ENCODE peak calls at places on chromosomes 4 and X, in five cellular contexts. One of them, this sample, is unnamed.

GRCh38 chrX:9312922-9313867 is 151.7 kb upstream of the TBL1X start:
- DNase-seq in H1: no peak
- DNase-seq in IMR-90: no peak
- DNase-seq in mesenchymal stem cell: no peak
- DNase-seq in trophoblast cell: peak; percentile 58
- DNase-seq in this sample: no peak

GRCh38 chr4:109134268-109134667 is 168.2 kb downstream of the COL25A1 start:
- DNase-seq in IMR-90: no peak
- DNase-seq in trophoblast cell: no peak
- DNase-seq in H1: no peak
- DNase-seq in mesenchymal stem cell: no peak
- DNase-seq in this sample: no peak

GRCh38 chr4:139767168-139767567 is 101.5 kb downstream of the MGST2 start:
- DNase-seq in mesenchymal stem cell: peak; percentile 66
- DNase-seq in H1: no peak
- DNase-seq in trophoblast cell: peak; percentile 57
- DNase-seq in IMR-90: no peak
- DNase-seq in this sample: no peak

GRCh38 chrX:139063364-139063763 is 351.8 kb upstream of the FGF13 start:
- DNase-seq in H1: no peak
- DNase-seq in IMR-90: no peak
- DNase-seq in trophoblast cell: no peak
- DNase-seq in mesenchymal stem cell: no peak
- DNase-seq in this sample: no peak

GRCh38 chr4:31458813-31459212 is 738.6 kb downstream of the PCDH7 start:
- DNase-seq in mesenchymal stem cell: no peak
- DNase-seq in trophoblast cell: no peak
- DNase-seq in H1: no peak
- DNase-seq in IMR-90: no peak
- DNase-seq in this sample: no peak

GRCh38 chrX:20414066-20414465 is 147.4 kb upstream of the RPS6KA3 start:
- DNase-seq in H1: no peak
- DNase-seq in IMR-90: no peak
- DNase-seq in mesenchymal stem cell: no peak
- DNase-seq in trophoblast cell: no peak
- DNase-seq in this sample: no peak

GRCh38 chrX:65637335-65637734 is 30.1 kb upstream of the MSN start:
- DNase-seq in IMR-90: no peak
- DNase-seq in mesenchymal stem cell: no peak
- DNase-seq in H1: no peak
- DNase-seq in trophoblast cell: no peak
- DNase-seq in this sample: no peak

GRCh38 chrX:103343105-103343504 is 13.1 kb downstream of the TCEAL7 start:
- DNase-seq in H1: no peak
- DNase-seq in IMR-90: peak; percentile 55
- DNase-seq in trophoblast cell: peak; percentile 75
- DNase-seq in mesenchymal stem cell: peak; percentile 47
- DNase-seq in this sample: no peak

GRCh38 chr4:111991797-111992196 is 153.5 kb upstream of the FAM241A start:
- DNase-seq in IMR-90: peak; percentile 53
- DNase-seq in H1: no peak
- DNase-seq in mesenchymal stem cell: peak; percentile 94
- DNase-seq in trophoblast cell: peak; percentile 38
- DNase-seq in this sample: no peak

GRCh38 chrX:110683925-110684324 is 111.7 kb downstream of the CHRDL1 start:
- DNase-seq in H1: no peak
- DNase-seq in IMR-90: no peak
- DNase-seq in mesenchymal stem cell: no peak
- DNase-seq in trophoblast cell: no peak
- DNase-seq in this sample: no peak

GRCh38 chr4:37528161-37528560 is 158.0 kb downstream of the RELL1 start:
- DNase-seq in H1: no peak
- DNase-seq in mesenchymal stem cell: no peak
- DNase-seq in IMR-90: no peak
- DNase-seq in trophoblast cell: peak; percentile 91
- DNase-seq in this sample: no peak

GRCh38 chr4:107037188-107037587 is 1.1 kb upstream of the DKK2 start:
- DNase-seq in trophoblast cell: peak; percentile 7
- DNase-seq in H1: no peak
- DNase-seq in IMR-90: peak; percentile 2
- DNase-seq in mesenchymal stem cell: peak; percentile 44
- DNase-seq in this sample: peak; percentile 49

GRCh38 chr4:101835121-101835904 is 44.8 kb downstream of the BANK1 start:
- DNase-seq in mesenchymal stem cell: peak; percentile 75
- DNase-seq in H1: no peak
- DNase-seq in IMR-90: peak; percentile 31
- DNase-seq in trophoblast cell: peak; percentile 68
- DNase-seq in this sample: no peak

GRCh38 chr4:16267639-16268038 is 41.4 kb upstream of the TAPT1 start:
- DNase-seq in mesenchymal stem cell: no peak
- DNase-seq in trophoblast cell: no peak
- DNase-seq in IMR-90: no peak
- DNase-seq in H1: no peak
- DNase-seq in this sample: no peak

GRCh38 chrX:73668779-73669178 is 105.8 kb downstream of the CHIC1 start:
- DNase-seq in mesenchymal stem cell: no peak
- DNase-seq in H1: no peak
- DNase-seq in IMR-90: no peak
- DNase-seq in trophoblast cell: no peak
- DNase-seq in this sample: no peak

GRCh38 chr4:14871676-14872430 is 130.4 kb upstream of the CPEB2 start:
- DNase-seq in IMR-90: no peak
- DNase-seq in mesenchymal stem cell: no peak
- DNase-seq in H1: no peak
- DNase-seq in trophoblast cell: peak; percentile 30
- DNase-seq in this sample: no peak

GRCh38 chrX:119132961-119133360 is 5.3 kb upstream of the KIAA1210 start:
- DNase-seq in mesenchymal stem cell: no peak
- DNase-seq in trophoblast cell: no peak
- DNase-seq in H1: no peak
- DNase-seq in IMR-90: no peak
- DNase-seq in this sample: no peak

GRCh38 chr4:55181606-55182005 is 56.2 kb upstream of the KDR start:
- DNase-seq in H1: no peak
- DNase-seq in mesenchymal stem cell: peak; percentile 62
- DNase-seq in IMR-90: peak; percentile 42
- DNase-seq in trophoblast cell: no peak
- DNase-seq in this sample: no peak

GRCh38 chr4:169351860-169352259 is 81.1 kb upstream of the SH3RF1 start:
- DNase-seq in IMR-90: peak; percentile 66
- DNase-seq in H1: no peak
- DNase-seq in trophoblast cell: no peak
- DNase-seq in mesenchymal stem cell: no peak
- DNase-seq in this sample: peak; percentile 44

GRCh38 chr4:7516773-7517144 is 82.0 kb upstream of the PSAPL1 start:
- DNase-seq in mesenchymal stem cell: no peak
- DNase-seq in IMR-90: no peak
- DNase-seq in H1: no peak
- DNase-seq in trophoblast cell: no peak
- DNase-seq in this sample: no peak

GRCh38 chr4:1057403-1057745 is 45.9 kb downstream of the FGFRL1 start:
- DNase-seq in mesenchymal stem cell: no peak
- DNase-seq in IMR-90: no peak
- DNase-seq in trophoblast cell: no peak
- DNase-seq in H1: no peak
- DNase-seq in this sample: no peak

GRCh38 chr4:173270312-173271027 is 63.7 kb downstream of the HMGB2 start:
- DNase-seq in trophoblast cell: no peak
- DNase-seq in H1: no peak
- DNase-seq in IMR-90: peak; percentile 49
- DNase-seq in mesenchymal stem cell: peak; percentile 60
- DNase-seq in this sample: no peak

GRCh38 chr4:6071959-6072720 is 53.9 kb upstream of the C4orf50 start:
- DNase-seq in IMR-90: no peak
- DNase-seq in H1: no peak
- DNase-seq in trophoblast cell: no peak
- DNase-seq in mesenchymal stem cell: no peak
- DNase-seq in this sample: no peak

GRCh38 chr4:116016201-116016600 is 902.8 kb upstream of the NDST4 start:
- DNase-seq in trophoblast cell: peak; percentile 33
- DNase-seq in mesenchymal stem cell: peak; percentile 57
- DNase-seq in IMR-90: peak; percentile 44
- DNase-seq in H1: no peak
- DNase-seq in this sample: no peak

GRCh38 chr4:48375651-48376291 is 34.4 kb downstream of the SLAIN2 start:
- DNase-seq in H1: no peak
- DNase-seq in mesenchymal stem cell: peak; percentile 89
- DNase-seq in IMR-90: peak; percentile 96
- DNase-seq in trophoblast cell: peak; percentile 42
- DNase-seq in this sample: no peak

GRCh38 chr4:17912011-17912410 is 101.2 kb downstream of the NCAPG start:
- DNase-seq in IMR-90: no peak
- DNase-seq in H1: no peak
- DNase-seq in trophoblast cell: no peak
- DNase-seq in mesenchymal stem cell: no peak
- DNase-seq in this sample: no peak

GRCh38 chr4:86791126-86791525 is 58.1 kb downstream of the SLC10A6 start:
- DNase-seq in H1: peak; percentile 53
- DNase-seq in IMR-90: no peak
- DNase-seq in mesenchymal stem cell: no peak
- DNase-seq in trophoblast cell: peak; percentile 49
- DNase-seq in this sample: no peak

GRCh38 chr4:175758595-175758994 is 53.5 kb downstream of the GPM6A start:
- DNase-seq in mesenchymal stem cell: no peak
- DNase-seq in H1: no peak
- DNase-seq in trophoblast cell: no peak
- DNase-seq in IMR-90: no peak
- DNase-seq in this sample: no peak

GRCh38 chr4:113574636-113575103 is 186.9 kb downstream of the CAMK2D start:
- DNase-seq in mesenchymal stem cell: peak; percentile 73
- DNase-seq in H1: no peak
- DNase-seq in IMR-90: peak; percentile 80
- DNase-seq in trophoblast cell: peak; percentile 69
- DNase-seq in this sample: no peak

GRCh38 chr4:149999485-150000074 is 78.7 kb upstream of the DCLK2 start:
- DNase-seq in IMR-90: peak; percentile 87
- DNase-seq in H1: no peak
- DNase-seq in mesenchymal stem cell: peak; percentile 72
- DNase-seq in trophoblast cell: peak; percentile 67
- DNase-seq in this sample: peak; percentile 15

GRCh38 chr4:76518241-76518640 is 83.2 kb downstream of the SHROOM3 start:
- DNase-seq in trophoblast cell: no peak
- DNase-seq in H1: no peak
- DNase-seq in IMR-90: no peak
- DNase-seq in mesenchymal stem cell: no peak
- DNase-seq in this sample: no peak

DNA sequence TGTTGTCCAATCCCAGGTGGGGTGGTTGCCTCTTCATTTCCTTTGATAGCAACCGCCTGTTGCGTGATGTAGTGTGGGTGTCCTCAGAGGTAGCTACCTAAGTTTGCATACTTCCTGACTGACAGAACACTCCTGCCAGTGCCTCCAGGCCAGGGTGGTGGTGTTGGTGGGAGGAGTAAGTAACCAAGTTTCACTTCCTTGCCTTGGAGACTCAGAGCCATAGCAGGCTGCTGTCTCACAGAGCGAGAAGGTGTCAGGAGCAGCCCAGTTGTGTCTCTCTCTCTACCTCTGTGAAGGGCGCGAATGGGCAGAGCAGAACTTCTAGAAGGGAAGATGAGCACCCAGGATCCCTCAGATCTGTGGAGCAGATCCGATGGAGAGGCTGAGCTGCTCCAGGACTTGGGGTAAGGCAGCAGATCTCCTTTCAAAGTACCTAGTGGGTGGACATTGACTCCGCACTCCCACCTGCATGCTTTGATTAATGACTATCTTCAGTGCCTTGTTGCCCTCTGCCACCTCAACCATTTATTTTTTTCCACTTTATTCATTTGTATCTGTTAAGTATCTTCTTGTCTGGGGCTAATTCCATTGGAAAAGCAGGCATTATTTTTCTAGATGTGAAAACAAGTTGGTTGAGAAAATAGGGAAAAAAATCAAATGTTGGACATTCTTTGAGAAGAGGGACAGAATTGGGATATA is at the start of gene DAPP1:
- DNase-seq in trophoblast cell: peak; percentile 99
- DNase-seq in IMR-90: no peak
- DNase-seq in mesenchymal stem cell: no peak
- DNase-seq in H1: no peak
- DNase-seq in this sample: no peak
- H3K4me3 ChIP-seq in trophoblast cell: no peak within 1 kb of the TSS
- H3K4me3 ChIP-seq in IMR-90: no peak within 1 kb of the TSS
- H3K4me3 ChIP-seq in mesenchymal stem cell: no peak within 1 kb of the TSS
- H3K4me3 ChIP-seq in H1: no peak within 1 kb of the TSS
- H3K4me3 ChIP-seq in this sample: no peak within 1 kb of the TSS

GRCh38 chr4:24584175-24584850 is at the start of gene DHX15:
- DNase-seq in H1: peak; percentile 95
- DNase-seq in IMR-90: peak; percentile 97
- DNase-seq in trophoblast cell: peak; percentile 99
- DNase-seq in mesenchymal stem cell: peak; percentile 98
- DNase-seq in this sample: peak; percentile 90
- H4K91ac ChIP-seq in H1: peak within 1 kb of the TSS; percentile 99
- H4K91ac ChIP-seq in IMR-90: peak within 1 kb of the TSS; percentile 98
- H4K91ac ChIP-seq in trophoblast cell: peak within 1 kb of the TSS; percentile 98
- H4K91ac ChIP-seq in mesenchymal stem cell: peak within 1 kb of the TSS; percentile 90
- H4K91ac ChIP-seq in this sample: peak within 1 kb of the TSS; percentile 98

DNA sequence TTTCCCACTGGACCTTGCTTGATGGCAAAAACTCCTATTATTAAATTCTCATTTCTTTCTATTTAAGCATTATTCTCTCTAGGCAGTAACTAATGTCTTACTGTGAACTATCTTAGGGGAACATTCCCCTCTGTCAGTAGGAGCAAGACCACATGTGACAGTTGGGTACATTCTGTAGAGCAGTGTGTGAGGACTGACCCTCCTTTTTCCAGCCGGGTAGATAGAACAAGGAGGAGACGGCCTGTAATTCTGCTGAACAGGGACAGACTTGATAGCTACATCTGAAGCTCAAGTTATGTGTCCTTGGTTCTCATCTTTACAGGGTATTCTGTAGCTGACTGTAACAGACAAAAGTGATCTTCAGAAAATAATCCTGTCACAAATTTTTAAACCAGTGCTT is 43.3 kb downstream of the FNIP2 start:
- DNase-seq in mesenchymal stem cell: no peak
- DNase-seq in trophoblast cell: no peak
- DNase-seq in H1: no peak
- DNase-seq in IMR-90: no peak
- DNase-seq in this sample: no peak
- H3K4me3 ChIP-seq in mesenchymal stem cell: no peak overlapping the region
- H3K4me3 ChIP-seq in trophoblast cell: no peak overlapping the region
- H3K4me3 ChIP-seq in H1: no peak overlapping the region
- H3K4me3 ChIP-seq in IMR-90: no peak overlapping the region
- H3K4me3 ChIP-seq in this sample: no peak overlapping the region

DNA sequence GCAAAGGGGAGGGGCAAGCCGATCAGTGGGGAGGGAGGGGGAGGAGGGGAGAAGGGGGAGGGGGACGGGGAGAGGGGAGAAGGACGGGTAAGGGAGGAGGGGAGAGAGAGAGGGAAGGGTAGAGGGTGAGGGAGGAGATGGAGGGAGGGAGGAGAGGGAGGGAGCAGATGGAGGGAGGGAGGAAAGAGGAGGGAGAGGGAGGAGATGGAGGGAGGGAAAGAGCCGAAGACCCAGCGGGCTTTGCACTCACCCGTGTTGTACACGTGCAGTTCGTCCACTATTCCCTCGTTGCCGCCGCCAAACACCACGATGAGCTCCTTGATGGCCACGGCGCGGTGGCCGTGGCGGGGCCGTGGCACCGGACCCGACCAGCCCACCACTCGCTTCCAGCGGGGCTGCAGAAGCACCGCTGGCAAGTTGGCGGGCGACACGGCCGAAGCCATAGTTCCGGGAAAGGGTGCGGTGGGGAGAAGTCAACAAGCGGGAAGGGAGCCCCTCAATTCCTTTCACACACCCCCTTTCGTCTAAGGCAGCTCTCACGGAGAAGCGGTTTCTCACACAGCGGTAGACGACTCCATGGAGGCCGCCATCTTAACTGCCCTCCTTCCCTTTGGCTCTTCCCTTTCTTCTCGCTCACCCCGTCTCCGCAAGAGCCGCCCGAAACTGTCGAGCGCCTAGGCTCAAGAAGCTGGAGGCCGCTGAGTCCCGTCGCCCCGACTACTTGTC is 1.1 kb downstream of the HCFC1 start:
- DNase-seq in trophoblast cell: peak; percentile 19
- DNase-seq in IMR-90: peak; percentile 71
- DNase-seq in mesenchymal stem cell: peak; percentile 79
- DNase-seq in H1: no peak
- DNase-seq in this sample: peak; percentile 46
- H4K91ac ChIP-seq in trophoblast cell: peak overlapping the region; percentile 96
- H4K91ac ChIP-seq in IMR-90: peak overlapping the region; percentile 82
- H4K91ac ChIP-seq in mesenchymal stem cell: peak overlapping the region; percentile 89
- H4K91ac ChIP-seq in H1: peak overlapping the region; percentile 96
- H4K91ac ChIP-seq in this sample: no peak overlapping the region

This sample was measured in neuronal stem cell.